ENCODE peak calls at places on chromosomes 2 and 18, in four cellular contexts. A is GF-D8; V is HTR-8/SVneo; D is activated CD4-positive, alpha-beta memory T cell treated with anti-CD3 and anti-CD28 coated beads for 36 hours. O is an unnamed sample.

GRCh38 chr18:77487951-77488740 is 238.5 kb downstream of the GALR1 start:
- DNase-seq in D (no peak), V (no peak), A (no peak), O (no peak)

GRCh38 chr2:9752441-9753275 is 90.6 kb upstream of the TAF1B start:
- DNase-seq in A (no peak), V (peak), D (peak), O (no peak)

GRCh38 chr2:8840475-8841091 is 3.2 kb upstream of the KIDINS220 start:
- DNase-seq in V (no peak), A (no peak), D (no peak), O (no peak)

GRCh38 chr18:34548120-34548972 is 161.8 kb upstream of the DTNA start:
- DNase-seq in D (no peak), A (no peak), V (no peak), O (no peak)

GRCh38 chr2:173684896-173685485 is 280.2 kb downstream of the SP3 start:
- DNase-seq in A (no peak), V (no peak), D (no peak), O (no peak)

GRCh38 chr2:15812187-15812830 is 128.0 kb upstream of the MYCN start:
- DNase-seq in D (no peak), V (no peak), A (no peak), O (no peak)

GRCh38 chr2:36918307-36918706 is 48.0 kb downstream of the STRN start:
- DNase-seq in A (no peak), D (no peak), V (no peak), O (peak)

GRCh38 chr2:70472256-70472905 is 81.2 kb downstream of the TGFA start:
- DNase-seq in V (no peak), D (no peak), A (peak), O (no peak)

GRCh38 chr2:240620859-240621258 is 4.4 kb upstream of the GPR35 start:
- DNase-seq in A (no peak), V (no peak), D (peak), O (no peak)